ENCODE peak calls at places on chromosomes 6 and 20, in ten cellular contexts. One of them, this sample, is unnamed.

GRCh38 chr6:42451146-42451594 is 556 bp downstream of the TRERF1 start:
- DNase-seq in naive thymus-derived CD4-positive, alpha-beta T cell: no peak
- DNase-seq in keratinocyte: no peak
- DNase-seq in right lobe of liver: no peak
- DNase-seq in heart right ventricle: no peak
- DNase-seq in A549: no peak
- DNase-seq in cardiac muscle cell: no peak
- DNase-seq in kidney: no peak
- DNase-seq in GM06990: peak; percentile 75
- DNase-seq in NT2/D1: no peak
- DNase-seq in this sample: no peak

GRCh38 chr6:4305056-4305455 is 169.7 kb upstream of the ECI2 start:
- DNase-seq in naive thymus-derived CD4-positive, alpha-beta T cell: no peak
- DNase-seq in keratinocyte: no peak
- DNase-seq in right lobe of liver: no peak
- DNase-seq in heart right ventricle: no peak
- DNase-seq in A549: no peak
- DNase-seq in cardiac muscle cell: no peak
- DNase-seq in kidney: no peak
- DNase-seq in GM06990: no peak
- DNase-seq in NT2/D1: no peak
- DNase-seq in this sample: no peak

GRCh38 chr6:149922642-149923326 is at the start of gene RAET1G:
- DNase-seq in naive thymus-derived CD4-positive, alpha-beta T cell: peak; percentile 78
- DNase-seq in keratinocyte: peak; percentile 92
- DNase-seq in right lobe of liver: peak; percentile 89
- DNase-seq in heart right ventricle: peak; percentile 88
- DNase-seq in A549: peak; percentile 87
- DNase-seq in cardiac muscle cell: peak; percentile 87
- DNase-seq in kidney: peak; percentile 97
- DNase-seq in GM06990: peak; percentile 41
- DNase-seq in NT2/D1: peak; percentile 63
- DNase-seq in this sample: peak; percentile 93

GRCh38 chr6:130602151-130602770 is 224.9 kb upstream of the SMLR1 start:
- DNase-seq in naive thymus-derived CD4-positive, alpha-beta T cell: peak; percentile 2
- DNase-seq in keratinocyte: peak; percentile 90
- DNase-seq in right lobe of liver: no peak
- DNase-seq in heart right ventricle: no peak
- DNase-seq in A549: peak; percentile 3
- DNase-seq in cardiac muscle cell: no peak
- DNase-seq in kidney: no peak
- DNase-seq in GM06990: no peak
- DNase-seq in NT2/D1: no peak
- DNase-seq in this sample: peak; percentile 61

GRCh38 chr6:160054271-160054670 is 67.3 kb upstream of the SLC22A1 start:
- DNase-seq in naive thymus-derived CD4-positive, alpha-beta T cell: no peak
- DNase-seq in keratinocyte: no peak
- DNase-seq in right lobe of liver: no peak
- DNase-seq in heart right ventricle: no peak
- DNase-seq in A549: no peak
- DNase-seq in cardiac muscle cell: no peak
- DNase-seq in kidney: no peak
- DNase-seq in GM06990: no peak
- DNase-seq in NT2/D1: no peak
- DNase-seq in this sample: no peak

GRCh38 chr6:56017198-56017597 is 141.8 kb upstream of the BMP5 start:
- DNase-seq in naive thymus-derived CD4-positive, alpha-beta T cell: no peak
- DNase-seq in keratinocyte: no peak
- DNase-seq in right lobe of liver: no peak
- DNase-seq in heart right ventricle: no peak
- DNase-seq in A549: no peak
- DNase-seq in cardiac muscle cell: no peak
- DNase-seq in kidney: no peak
- DNase-seq in GM06990: no peak
- DNase-seq in NT2/D1: no peak
- DNase-seq in this sample: no peak

GRCh38 chr6:170034294-170034693 is 256.6 kb downstream of the DLL1 start:
- DNase-seq in naive thymus-derived CD4-positive, alpha-beta T cell: no peak
- DNase-seq in keratinocyte: no peak
- DNase-seq in right lobe of liver: peak; percentile 29
- DNase-seq in heart right ventricle: no peak
- DNase-seq in A549: no peak
- DNase-seq in cardiac muscle cell: no peak
- DNase-seq in kidney: peak; percentile 45
- DNase-seq in GM06990: no peak
- DNase-seq in NT2/D1: no peak
- DNase-seq in this sample: no peak

GRCh38 chr6:149185799-149186357 is 131.6 kb upstream of the TAB2 start:
- DNase-seq in naive thymus-derived CD4-positive, alpha-beta T cell: no peak
- DNase-seq in keratinocyte: no peak
- DNase-seq in right lobe of liver: no peak
- DNase-seq in heart right ventricle: no peak
- DNase-seq in A549: no peak
- DNase-seq in cardiac muscle cell: no peak
- DNase-seq in kidney: no peak
- DNase-seq in GM06990: no peak
- DNase-seq in NT2/D1: no peak
- DNase-seq in this sample: no peak

GRCh38 chr20:18011482-18011881 is 42.7 kb downstream of the MGME1 start:
- DNase-seq in naive thymus-derived CD4-positive, alpha-beta T cell: no peak
- DNase-seq in keratinocyte: no peak
- DNase-seq in right lobe of liver: no peak
- DNase-seq in heart right ventricle: no peak
- DNase-seq in A549: no peak
- DNase-seq in cardiac muscle cell: no peak
- DNase-seq in kidney: no peak
- DNase-seq in GM06990: no peak
- DNase-seq in NT2/D1: no peak
- DNase-seq in this sample: no peak

GRCh38 chr20:18009116-18009515 is 40.3 kb downstream of the MGME1 start:
- DNase-seq in naive thymus-derived CD4-positive, alpha-beta T cell: no peak
- DNase-seq in keratinocyte: no peak
- DNase-seq in right lobe of liver: no peak
- DNase-seq in heart right ventricle: no peak
- DNase-seq in A549: no peak
- DNase-seq in cardiac muscle cell: no peak
- DNase-seq in kidney: no peak
- DNase-seq in GM06990: no peak
- DNase-seq in NT2/D1: no peak
- DNase-seq in this sample: no peak

GRCh38 chr20:18007534-18008292 is 38.9 kb downstream of the MGME1 start:
- DNase-seq in naive thymus-derived CD4-positive, alpha-beta T cell: no peak
- DNase-seq in keratinocyte: no peak
- DNase-seq in right lobe of liver: peak; percentile 68
- DNase-seq in heart right ventricle: peak; percentile 40
- DNase-seq in A549: no peak
- DNase-seq in cardiac muscle cell: no peak
- DNase-seq in kidney: no peak
- DNase-seq in GM06990: no peak
- DNase-seq in NT2/D1: no peak
- DNase-seq in this sample: peak; percentile 6

GRCh38 chr20:18012901-18013300 is 44.1 kb downstream of the MGME1 start:
- DNase-seq in naive thymus-derived CD4-positive, alpha-beta T cell: no peak
- DNase-seq in keratinocyte: no peak
- DNase-seq in right lobe of liver: no peak
- DNase-seq in heart right ventricle: no peak
- DNase-seq in A549: no peak
- DNase-seq in cardiac muscle cell: no peak
- DNase-seq in kidney: no peak
- DNase-seq in GM06990: no peak
- DNase-seq in NT2/D1: no peak
- DNase-seq in this sample: no peak

GRCh38 chr20:18011951-18012645 is 43.3 kb downstream of the MGME1 start:
- DNase-seq in naive thymus-derived CD4-positive, alpha-beta T cell: no peak
- DNase-seq in keratinocyte: no peak
- DNase-seq in right lobe of liver: no peak
- DNase-seq in heart right ventricle: no peak
- DNase-seq in A549: no peak
- DNase-seq in cardiac muscle cell: no peak
- DNase-seq in kidney: peak; percentile 58
- DNase-seq in GM06990: no peak
- DNase-seq in NT2/D1: no peak
- DNase-seq in this sample: no peak
- H3K4me3 ChIP-seq in naive thymus-derived CD4-positive, alpha-beta T cell: no peak overlapping the region
- H3K4me3 ChIP-seq in keratinocyte: no peak overlapping the region
- H3K4me3 ChIP-seq in right lobe of liver: no peak overlapping the region
- H3K4me3 ChIP-seq in heart right ventricle: no peak overlapping the region
- H3K4me3 ChIP-seq in A549: no peak overlapping the region
- H3K4me3 ChIP-seq in cardiac muscle cell: no peak overlapping the region
- H3K4me3 ChIP-seq in kidney: no peak overlapping the region
- H3K4me3 ChIP-seq in GM06990: no peak overlapping the region
- H3K4me3 ChIP-seq in NT2/D1: no peak overlapping the region
- H3K4me3 ChIP-seq in this sample: no peak overlapping the region

GRCh38 chr6:138662474-138662873 is 111.1 kb upstream of the CCDC28A start:
- DNase-seq in naive thymus-derived CD4-positive, alpha-beta T cell: no peak
- DNase-seq in keratinocyte: peak; percentile 32
- DNase-seq in right lobe of liver: no peak
- DNase-seq in heart right ventricle: no peak
- DNase-seq in A549: peak; percentile 43
- DNase-seq in cardiac muscle cell: no peak
- DNase-seq in kidney: no peak
- DNase-seq in GM06990: no peak
- DNase-seq in NT2/D1: no peak
- DNase-seq in this sample: no peak

GRCh38 chr6:138657026-138657425 is 116.5 kb upstream of the CCDC28A start:
- DNase-seq in naive thymus-derived CD4-positive, alpha-beta T cell: no peak
- DNase-seq in keratinocyte: no peak
- DNase-seq in right lobe of liver: no peak
- DNase-seq in heart right ventricle: no peak
- DNase-seq in A549: no peak
- DNase-seq in cardiac muscle cell: no peak
- DNase-seq in kidney: no peak
- DNase-seq in GM06990: no peak
- DNase-seq in NT2/D1: no peak
- DNase-seq in this sample: no peak

GRCh38 chr6:138663892-138664291 is 109.7 kb upstream of the CCDC28A start:
- DNase-seq in naive thymus-derived CD4-positive, alpha-beta T cell: no peak
- DNase-seq in keratinocyte: no peak
- DNase-seq in right lobe of liver: no peak
- DNase-seq in heart right ventricle: no peak
- DNase-seq in A549: no peak
- DNase-seq in cardiac muscle cell: no peak
- DNase-seq in kidney: no peak
- DNase-seq in GM06990: no peak
- DNase-seq in NT2/D1: no peak
- DNase-seq in this sample: no peak

GRCh38 chr6:138656278-138656803 is 117.2 kb upstream of the CCDC28A start:
- DNase-seq in naive thymus-derived CD4-positive, alpha-beta T cell: no peak
- DNase-seq in keratinocyte: no peak
- DNase-seq in right lobe of liver: no peak
- DNase-seq in heart right ventricle: no peak
- DNase-seq in A549: no peak
- DNase-seq in cardiac muscle cell: no peak
- DNase-seq in kidney: no peak
- DNase-seq in GM06990: no peak
- DNase-seq in NT2/D1: no peak
- DNase-seq in this sample: no peak

GRCh38 chr6:138659998-138660397 is 113.6 kb upstream of the CCDC28A start:
- DNase-seq in naive thymus-derived CD4-positive, alpha-beta T cell: no peak
- DNase-seq in keratinocyte: no peak
- DNase-seq in right lobe of liver: no peak
- DNase-seq in heart right ventricle: no peak
- DNase-seq in A549: no peak
- DNase-seq in cardiac muscle cell: no peak
- DNase-seq in kidney: no peak
- DNase-seq in GM06990: no peak
- DNase-seq in NT2/D1: no peak
- DNase-seq in this sample: no peak
- H3K4me3 ChIP-seq in naive thymus-derived CD4-positive, alpha-beta T cell: no peak overlapping the region
- H3K4me3 ChIP-seq in keratinocyte: no peak overlapping the region
- H3K4me3 ChIP-seq in right lobe of liver: no peak overlapping the region
- H3K4me3 ChIP-seq in heart right ventricle: no peak overlapping the region
- H3K4me3 ChIP-seq in A549: no peak overlapping the region
- H3K4me3 ChIP-seq in cardiac muscle cell: no peak overlapping the region
- H3K4me3 ChIP-seq in kidney: no peak overlapping the region
- H3K4me3 ChIP-seq in GM06990: no peak overlapping the region
- H3K4me3 ChIP-seq in NT2/D1: no peak overlapping the region
- H3K4me3 ChIP-seq in this sample: no peak overlapping the region

DNA sequence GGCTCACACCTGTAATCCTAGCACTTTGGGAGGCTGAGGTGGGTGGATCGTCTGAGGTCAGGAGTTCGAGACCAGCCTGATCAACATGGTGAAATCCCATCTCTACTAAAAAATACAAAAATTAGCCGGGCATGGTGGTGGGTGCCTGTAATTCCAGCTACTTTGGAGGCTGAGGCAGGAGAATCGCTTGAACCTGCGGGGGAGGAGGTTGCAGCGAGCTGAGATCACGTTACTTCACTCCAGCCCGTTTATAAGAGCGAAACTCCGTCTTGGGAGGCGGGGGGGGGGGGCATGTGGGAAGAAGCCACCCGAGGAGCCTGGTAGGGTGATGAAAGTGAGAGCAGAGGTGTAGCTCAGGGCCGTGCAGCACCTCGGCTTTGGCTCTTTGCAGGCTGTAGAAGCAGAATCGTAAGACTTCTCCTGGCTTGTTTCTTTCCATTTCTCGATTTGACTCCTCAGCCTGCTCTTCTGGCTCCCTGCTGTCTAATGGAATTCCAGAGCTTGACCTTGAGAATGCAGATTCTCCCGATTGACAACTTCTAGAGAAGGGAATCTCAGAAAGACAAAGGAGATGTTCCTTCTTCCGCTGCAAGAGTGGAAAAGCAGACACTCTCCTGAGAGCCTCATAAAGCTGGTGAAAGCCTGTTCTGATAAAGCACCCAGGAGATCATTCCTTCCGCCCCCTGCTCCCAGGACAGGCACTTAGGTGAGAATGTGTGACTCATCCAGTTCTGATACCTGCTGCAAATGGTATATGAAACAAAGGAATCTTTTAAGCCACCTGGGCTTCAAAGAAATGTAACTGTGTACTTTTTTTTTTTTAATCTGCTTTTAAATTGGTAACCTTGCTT is 26.0 kb upstream of the PPP1R16B start:
- DNase-seq in naive thymus-derived CD4-positive, alpha-beta T cell: no peak
- DNase-seq in keratinocyte: peak; percentile 19
- DNase-seq in right lobe of liver: no peak
- DNase-seq in heart right ventricle: no peak
- DNase-seq in A549: no peak
- DNase-seq in cardiac muscle cell: peak; percentile 40
- DNase-seq in kidney: no peak
- DNase-seq in GM06990: no peak
- DNase-seq in NT2/D1: peak; percentile 85
- DNase-seq in this sample: no peak
- H3K4me3 ChIP-seq in naive thymus-derived CD4-positive, alpha-beta T cell: no peak overlapping the region
- H3K4me3 ChIP-seq in keratinocyte: no peak overlapping the region
- H3K4me3 ChIP-seq in right lobe of liver: no peak overlapping the region
- H3K4me3 ChIP-seq in heart right ventricle: no peak overlapping the region
- H3K4me3 ChIP-seq in A549: no peak overlapping the region
- H3K4me3 ChIP-seq in cardiac muscle cell: no peak overlapping the region
- H3K4me3 ChIP-seq in kidney: no peak overlapping the region
- H3K4me3 ChIP-seq in GM06990: no peak overlapping the region
- H3K4me3 ChIP-seq in NT2/D1: no peak overlapping the region
- H3K4me3 ChIP-seq in this sample: no peak overlapping the region

DNA sequence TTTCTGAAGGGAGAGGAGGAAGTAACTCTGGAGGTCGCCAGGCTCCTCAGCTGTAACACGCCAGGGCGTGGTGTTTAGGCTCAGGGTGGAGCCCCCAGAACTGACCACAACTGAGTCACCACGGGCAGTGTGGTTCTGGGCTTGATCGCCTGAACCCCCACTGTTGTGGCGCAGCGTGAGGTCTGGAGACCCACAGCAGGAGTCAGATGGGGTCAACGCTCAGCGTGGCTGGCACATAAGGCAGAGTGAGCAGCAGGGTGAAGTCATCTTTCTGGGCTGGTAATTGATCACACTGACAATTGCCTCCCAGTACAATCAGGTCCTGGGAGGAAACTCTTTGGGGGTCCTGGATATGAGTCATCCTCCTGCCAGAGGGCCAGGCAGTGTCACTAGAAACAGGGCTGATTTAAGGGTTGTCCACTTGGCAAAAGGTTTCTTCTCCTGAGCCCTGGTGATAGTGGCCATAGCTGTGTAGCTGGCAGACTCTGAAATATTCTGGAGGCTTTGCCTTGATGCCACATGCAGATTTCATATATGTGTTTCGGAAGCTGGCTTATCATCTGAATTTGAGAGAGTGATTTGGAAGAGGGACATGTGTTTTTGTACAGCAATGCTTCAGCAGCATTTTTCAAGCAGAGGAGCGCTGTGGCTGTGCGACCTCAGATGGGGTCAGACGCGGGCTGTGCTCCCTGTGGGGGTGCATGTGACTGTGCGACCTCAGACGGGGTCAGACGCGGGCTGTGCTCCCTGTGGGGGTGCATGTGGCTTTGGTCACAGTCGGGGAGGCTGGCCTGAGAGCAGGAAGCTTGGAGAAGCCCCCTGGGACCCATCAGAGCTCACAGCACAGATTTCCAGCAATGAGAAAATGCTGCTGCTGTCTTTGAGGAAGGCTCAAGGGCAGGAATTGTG is 50.0 kb downstream of the SYNJ2 start:
- DNase-seq in naive thymus-derived CD4-positive, alpha-beta T cell: no peak
- DNase-seq in keratinocyte: no peak
- DNase-seq in right lobe of liver: no peak
- DNase-seq in heart right ventricle: peak; percentile 77
- DNase-seq in A549: no peak
- DNase-seq in cardiac muscle cell: no peak
- DNase-seq in kidney: peak; percentile 95
- DNase-seq in GM06990: no peak
- DNase-seq in NT2/D1: no peak
- DNase-seq in this sample: peak; percentile 98
- H3K4me3 ChIP-seq in naive thymus-derived CD4-positive, alpha-beta T cell: no peak overlapping the region
- H3K4me3 ChIP-seq in keratinocyte: no peak overlapping the region
- H3K4me3 ChIP-seq in right lobe of liver: no peak overlapping the region
- H3K4me3 ChIP-seq in heart right ventricle: no peak overlapping the region
- H3K4me3 ChIP-seq in A549: no peak overlapping the region
- H3K4me3 ChIP-seq in cardiac muscle cell: no peak overlapping the region
- H3K4me3 ChIP-seq in kidney: no peak overlapping the region
- H3K4me3 ChIP-seq in GM06990: no peak overlapping the region
- H3K4me3 ChIP-seq in NT2/D1: no peak overlapping the region
- H3K4me3 ChIP-seq in this sample: no peak overlapping the region